ENCODE peak calls at places on chromosomes 2 and 18, in four cellular contexts. One of them, this sample, is unnamed.

GRCh38 chr2:24543252-24543651 is 52.2 kb downstream of the NCOA1 start:
- DNase-seq in bronchial epithelial cell: no peak
- DNase-seq in activated T-cell treated with anti-CD3 and anti-CD28 coated beads, Interleukin-2, amount 50 U/mL, for 72 hours: no peak
- DNase-seq in cardiac fibroblast: peak
- DNase-seq in this sample: no peak

GRCh38 chr2:102057502-102058292 is 65.9 kb downstream of the IL1R2 start:
- DNase-seq in bronchial epithelial cell: no peak
- DNase-seq in activated T-cell treated with anti-CD3 and anti-CD28 coated beads, Interleukin-2, amount 50 U/mL, for 72 hours: peak
- DNase-seq in cardiac fibroblast: no peak
- DNase-seq in this sample: no peak

GRCh38 chr2:8575011-8575750 is 106.7 kb upstream of the ID2 start:
- DNase-seq in bronchial epithelial cell: no peak
- DNase-seq in activated T-cell treated with anti-CD3 and anti-CD28 coated beads, Interleukin-2, amount 50 U/mL, for 72 hours: peak
- DNase-seq in cardiac fibroblast: no peak
- DNase-seq in this sample: no peak

GRCh38 chr18:9137168-9138066 is 836 bp downstream of the ANKRD12 start:
- DNase-seq in bronchial epithelial cell: peak
- DNase-seq in activated T-cell treated with anti-CD3 and anti-CD28 coated beads, Interleukin-2, amount 50 U/mL, for 72 hours: peak
- DNase-seq in cardiac fibroblast: peak
- DNase-seq in this sample: peak

GRCh38 chr2:203809991-203810510 is 57.5 kb upstream of the CTLA4 start:
- DNase-seq in bronchial epithelial cell: no peak
- DNase-seq in activated T-cell treated with anti-CD3 and anti-CD28 coated beads, Interleukin-2, amount 50 U/mL, for 72 hours: no peak
- DNase-seq in cardiac fibroblast: no peak
- DNase-seq in this sample: no peak

GRCh38 chr18:67790527-67790926 is 274.0 kb upstream of the DSEL start:
- DNase-seq in bronchial epithelial cell: no peak
- DNase-seq in activated T-cell treated with anti-CD3 and anti-CD28 coated beads, Interleukin-2, amount 50 U/mL, for 72 hours: no peak
- DNase-seq in cardiac fibroblast: no peak
- DNase-seq in this sample: no peak

GRCh38 chr2:16584824-16585546 is 80.6 kb downstream of the CYRIA start:
- DNase-seq in bronchial epithelial cell: no peak
- DNase-seq in activated T-cell treated with anti-CD3 and anti-CD28 coated beads, Interleukin-2, amount 50 U/mL, for 72 hours: no peak
- DNase-seq in cardiac fibroblast: peak
- DNase-seq in this sample: no peak

GRCh38 chr2:233837694-233838229 is 16.6 kb downstream of the HJURP start:
- DNase-seq in bronchial epithelial cell: no peak
- DNase-seq in activated T-cell treated with anti-CD3 and anti-CD28 coated beads, Interleukin-2, amount 50 U/mL, for 72 hours: no peak
- DNase-seq in cardiac fibroblast: no peak
- DNase-seq in this sample: no peak

GRCh38 chr2:161417428-161418274 is 1.6 kb downstream of the TBR1 start:
- DNase-seq in bronchial epithelial cell: no peak
- DNase-seq in activated T-cell treated with anti-CD3 and anti-CD28 coated beads, Interleukin-2, amount 50 U/mL, for 72 hours: no peak
- DNase-seq in cardiac fibroblast: no peak
- DNase-seq in this sample: no peak

GRCh38 chr2:180707867-180708205 is 272.6 kb upstream of the UBE2E3 start:
- DNase-seq in bronchial epithelial cell: peak
- DNase-seq in activated T-cell treated with anti-CD3 and anti-CD28 coated beads, Interleukin-2, amount 50 U/mL, for 72 hours: no peak
- DNase-seq in cardiac fibroblast: peak
- DNase-seq in this sample: peak

GRCh38 chr2:174585111-174585510 is 12.5 kb downstream of the WIPF1 start:
- DNase-seq in bronchial epithelial cell: no peak
- DNase-seq in activated T-cell treated with anti-CD3 and anti-CD28 coated beads, Interleukin-2, amount 50 U/mL, for 72 hours: no peak
- DNase-seq in cardiac fibroblast: no peak
- DNase-seq in this sample: no peak

GRCh38 chr2:107936427-107937359 is 49.6 kb upstream of the SLC5A7 start:
- DNase-seq in bronchial epithelial cell: peak
- DNase-seq in activated T-cell treated with anti-CD3 and anti-CD28 coated beads, Interleukin-2, amount 50 U/mL, for 72 hours: peak
- DNase-seq in cardiac fibroblast: peak
- DNase-seq in this sample: no peak